ENCODE peak calls at places on chromosomes 5 and 9, in six cellular contexts. One of them, this sample, is unnamed.

GRCh38 chr9:121269030-121269887 is 1.3 kb downstream of the GSN start:
- DNase-seq in pancreas: no peak
- DNase-seq in heart right ventricle: no peak
- DNase-seq in DND-41: no peak
- DNase-seq in upper lobe of right lung: no peak
- DNase-seq in PC-3: peak; percentile 28
- DNase-seq in this sample: no peak

GRCh38 chr5:166074839-166075481 is 2216.5 kb upstream of the WWC1 start:
- DNase-seq in pancreas: no peak
- DNase-seq in heart right ventricle: no peak
- DNase-seq in DND-41: no peak
- DNase-seq in upper lobe of right lung: no peak
- DNase-seq in PC-3: no peak
- DNase-seq in this sample: no peak

GRCh38 chr5:30918171-30918570 is 275.3 kb upstream of the CDH6 start:
- DNase-seq in pancreas: no peak
- DNase-seq in heart right ventricle: no peak
- DNase-seq in DND-41: no peak
- DNase-seq in upper lobe of right lung: no peak
- DNase-seq in PC-3: peak; percentile 55
- DNase-seq in this sample: no peak

GRCh38 chr5:169280286-169280685 is 20.7 kb downstream of the SLIT3 start:
- DNase-seq in pancreas: no peak
- DNase-seq in heart right ventricle: no peak
- DNase-seq in DND-41: no peak
- DNase-seq in upper lobe of right lung: no peak
- DNase-seq in PC-3: no peak
- DNase-seq in this sample: no peak

GRCh38 chr9:88007291-88007650 is 32.9 kb upstream of the CDK20 start:
- DNase-seq in pancreas: no peak
- DNase-seq in heart right ventricle: no peak
- DNase-seq in DND-41: no peak
- DNase-seq in upper lobe of right lung: no peak
- DNase-seq in PC-3: no peak
- DNase-seq in this sample: peak; percentile 59

GRCh38 chr5:174533771-174534221 is 190.6 kb upstream of the MSX2 start:
- DNase-seq in pancreas: no peak
- DNase-seq in heart right ventricle: no peak
- DNase-seq in DND-41: no peak
- DNase-seq in upper lobe of right lung: no peak
- DNase-seq in PC-3: peak; percentile 91
- DNase-seq in this sample: no peak

GRCh38 chr5:76714771-76715483 is 999 bp upstream of the F2R start:
- DNase-seq in pancreas: no peak
- DNase-seq in heart right ventricle: peak; percentile 36
- DNase-seq in DND-41: peak; percentile 57
- DNase-seq in upper lobe of right lung: no peak
- DNase-seq in PC-3: no peak
- DNase-seq in this sample: no peak

GRCh38 chr5:33272288-33272687 is 168.5 kb upstream of the TARS1 start:
- DNase-seq in pancreas: no peak
- DNase-seq in heart right ventricle: no peak
- DNase-seq in DND-41: no peak
- DNase-seq in upper lobe of right lung: no peak
- DNase-seq in PC-3: peak; percentile 98
- DNase-seq in this sample: no peak

GRCh38 chr5:180141068-180141660 is 67.8 kb downstream of the RASGEF1C start:
- DNase-seq in pancreas: peak; percentile 8
- DNase-seq in heart right ventricle: no peak
- DNase-seq in DND-41: no peak
- DNase-seq in upper lobe of right lung: no peak
- DNase-seq in PC-3: no peak
- DNase-seq in this sample: no peak

GRCh38 chr5:77390795-77391194 is 101.3 kb downstream of the WDR41 start:
- DNase-seq in pancreas: no peak
- DNase-seq in heart right ventricle: no peak
- DNase-seq in DND-41: no peak
- DNase-seq in upper lobe of right lung: no peak
- DNase-seq in PC-3: peak; percentile 70
- DNase-seq in this sample: no peak

GRCh38 chr9:99356512-99356971 is 134.5 kb downstream of the SEC61B start:
- DNase-seq in pancreas: peak; percentile 56
- DNase-seq in heart right ventricle: peak; percentile 53
- DNase-seq in DND-41: no peak
- DNase-seq in upper lobe of right lung: peak; percentile 83
- DNase-seq in PC-3: no peak
- DNase-seq in this sample: no peak

GRCh38 chr9:130989891-130990290 is 19.1 kb upstream of the LAMC3 start:
- DNase-seq in pancreas: no peak
- DNase-seq in heart right ventricle: no peak
- DNase-seq in DND-41: no peak
- DNase-seq in upper lobe of right lung: no peak
- DNase-seq in PC-3: no peak
- DNase-seq in this sample: no peak

GRCh38 chr5:2739360-2740050 is 12.0 kb downstream of the IRX2 start:
- DNase-seq in pancreas: no peak
- DNase-seq in heart right ventricle: no peak
- DNase-seq in DND-41: no peak
- DNase-seq in upper lobe of right lung: peak; percentile 75
- DNase-seq in PC-3: no peak
- DNase-seq in this sample: no peak

GRCh38 chr9:133613396-133613795 is 4.2 kb upstream of the FAM163B start:
- DNase-seq in pancreas: no peak
- DNase-seq in heart right ventricle: no peak
- DNase-seq in DND-41: no peak
- DNase-seq in upper lobe of right lung: no peak
- DNase-seq in PC-3: no peak
- DNase-seq in this sample: no peak

GRCh38 chr9:15155826-15156225 is 151.2 kb downstream of the TTC39B start:
- DNase-seq in pancreas: no peak
- DNase-seq in heart right ventricle: no peak
- DNase-seq in DND-41: no peak
- DNase-seq in upper lobe of right lung: no peak
- DNase-seq in PC-3: peak; percentile 18
- DNase-seq in this sample: no peak

GRCh38 chr5:17065468-17065867 is 129.4 kb upstream of the MYO10 start:
- DNase-seq in pancreas: no peak
- DNase-seq in heart right ventricle: no peak
- DNase-seq in DND-41: no peak
- DNase-seq in upper lobe of right lung: no peak
- DNase-seq in PC-3: no peak
- DNase-seq in this sample: no peak

GRCh38 chr9:14379280-14379679 is 65.3 kb upstream of the NFIB start:
- DNase-seq in pancreas: no peak
- DNase-seq in heart right ventricle: no peak
- DNase-seq in DND-41: no peak
- DNase-seq in upper lobe of right lung: no peak
- DNase-seq in PC-3: no peak
- DNase-seq in this sample: no peak

GRCh38 chr9:120714846-120715231 is 569 bp upstream of the MEGF9 start:
- DNase-seq in pancreas: peak; percentile 58
- DNase-seq in heart right ventricle: no peak
- DNase-seq in DND-41: no peak
- DNase-seq in upper lobe of right lung: no peak
- DNase-seq in PC-3: no peak
- DNase-seq in this sample: no peak

GRCh38 chr5:110288766-110289165 is 437.7 kb downstream of the TMEM232 start:
- DNase-seq in pancreas: no peak
- DNase-seq in heart right ventricle: no peak
- DNase-seq in DND-41: peak; percentile 39
- DNase-seq in upper lobe of right lung: no peak
- DNase-seq in PC-3: peak; percentile 6
- DNase-seq in this sample: no peak

GRCh38 chr9:125434986-125435775 is 173.6 kb downstream of the GAPVD1 start:
- DNase-seq in pancreas: no peak
- DNase-seq in heart right ventricle: no peak
- DNase-seq in DND-41: no peak
- DNase-seq in upper lobe of right lung: peak; percentile 48
- DNase-seq in PC-3: no peak
- DNase-seq in this sample: no peak

GRCh38 chr9:95027914-95028854 is 289.3 kb downstream of the FANCC start:
- DNase-seq in pancreas: peak; percentile 82
- DNase-seq in heart right ventricle: no peak
- DNase-seq in DND-41: no peak
- DNase-seq in upper lobe of right lung: no peak
- DNase-seq in PC-3: no peak
- DNase-seq in this sample: no peak

GRCh38 chr5:131814990-131815389 is 18.2 kb upstream of the FNIP1 start:
- DNase-seq in pancreas: no peak
- DNase-seq in heart right ventricle: no peak
- DNase-seq in DND-41: no peak
- DNase-seq in upper lobe of right lung: no peak
- DNase-seq in PC-3: peak; percentile 77
- DNase-seq in this sample: no peak

GRCh38 chr9:13967011-13967410 is 346.9 kb downstream of the NFIB start:
- DNase-seq in pancreas: no peak
- DNase-seq in heart right ventricle: no peak
- DNase-seq in DND-41: no peak
- DNase-seq in upper lobe of right lung: no peak
- DNase-seq in PC-3: no peak
- DNase-seq in this sample: no peak

GRCh38 chr9:134058716-134059115 is 9.1 kb downstream of the BRD3 start:
- DNase-seq in pancreas: no peak
- DNase-seq in heart right ventricle: no peak
- DNase-seq in DND-41: no peak
- DNase-seq in upper lobe of right lung: peak; percentile 48
- DNase-seq in PC-3: peak; percentile 64
- DNase-seq in this sample: no peak

GRCh38 chr5:43396762-43397304 is 15.4 kb downstream of the CCL28 start:
- DNase-seq in pancreas: peak; percentile 49
- DNase-seq in heart right ventricle: peak; percentile 26
- DNase-seq in DND-41: no peak
- DNase-seq in upper lobe of right lung: peak; percentile 86
- DNase-seq in PC-3: peak; percentile 78
- DNase-seq in this sample: peak; percentile 80

GRCh38 chr9:118595719-118596305 is 773.4 kb downstream of the BRINP1 start:
- DNase-seq in pancreas: no peak
- DNase-seq in heart right ventricle: no peak
- DNase-seq in DND-41: no peak
- DNase-seq in upper lobe of right lung: no peak
- DNase-seq in PC-3: peak; percentile 2
- DNase-seq in this sample: no peak
- TF ChIP-seq CTCF in pancreas: no peak
- TF ChIP-seq CTCF in heart right ventricle: peak; percentile 17
- TF ChIP-seq CTCF in DND-41: peak; percentile 32
- TF ChIP-seq CTCF in upper lobe of right lung: peak; percentile 36
- TF ChIP-seq CTCF in PC-3: no peak
- TF ChIP-seq CTCF in this sample: peak; percentile 31

DNA sequence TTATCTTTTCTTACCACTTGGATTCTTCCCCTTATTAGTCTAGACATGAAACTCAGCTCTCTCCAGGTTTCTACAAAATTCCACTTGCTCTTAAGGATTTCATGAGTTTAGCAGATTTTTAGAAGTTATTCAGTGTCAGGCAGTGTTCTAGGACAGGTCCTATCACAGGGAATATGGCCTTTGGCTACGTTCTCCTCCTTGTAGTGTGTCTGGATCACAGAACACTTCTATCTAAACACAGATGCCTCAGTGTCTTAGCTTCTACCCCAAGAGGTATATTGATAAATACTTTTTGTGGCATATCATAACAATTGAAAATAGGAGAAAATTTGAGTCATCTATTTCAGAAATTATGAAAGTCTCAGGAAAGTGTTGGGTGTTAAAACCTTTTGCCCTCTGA is 15.6 kb downstream of the RAB3C start:
- DNase-seq in pancreas: no peak
- DNase-seq in heart right ventricle: no peak
- DNase-seq in DND-41: no peak
- DNase-seq in upper lobe of right lung: no peak
- DNase-seq in PC-3: no peak
- DNase-seq in this sample: no peak
- TF ChIP-seq CTCF in pancreas: no peak
- TF ChIP-seq CTCF in heart right ventricle: no peak
- TF ChIP-seq CTCF in DND-41: no peak
- TF ChIP-seq CTCF in upper lobe of right lung: no peak
- TF ChIP-seq CTCF in PC-3: no peak
- TF ChIP-seq CTCF in this sample: no peak

GRCh38 chr5:125125031-125125823 is 378.8 kb upstream of the ZNF608 start:
- DNase-seq in pancreas: no peak
- DNase-seq in heart right ventricle: no peak
- DNase-seq in DND-41: no peak
- DNase-seq in upper lobe of right lung: no peak
- DNase-seq in PC-3: no peak
- DNase-seq in this sample: no peak
- TF ChIP-seq CTCF in pancreas: no peak
- TF ChIP-seq CTCF in heart right ventricle: no peak
- TF ChIP-seq CTCF in DND-41: no peak
- TF ChIP-seq CTCF in upper lobe of right lung: no peak
- TF ChIP-seq CTCF in PC-3: no peak
- TF ChIP-seq CTCF in this sample: no peak

GRCh38 chr9:37511006-37511714 is 25.4 kb downstream of the POLR1E start:
- DNase-seq in pancreas: no peak
- DNase-seq in heart right ventricle: no peak
- DNase-seq in DND-41: no peak
- DNase-seq in upper lobe of right lung: peak; percentile 56
- DNase-seq in PC-3: peak; percentile 7
- DNase-seq in this sample: no peak
- TF ChIP-seq CTCF in pancreas: no peak
- TF ChIP-seq CTCF in heart right ventricle: no peak
- TF ChIP-seq CTCF in DND-41: peak; percentile 24
- TF ChIP-seq CTCF in upper lobe of right lung: no peak
- TF ChIP-seq CTCF in PC-3: no peak
- TF ChIP-seq CTCF in this sample: peak; percentile 53

This sample was measured in GM13977.